ENCODE peak calls at places on chromosomes 16 and 17, in four cellular contexts. K is WTC11, T is GM12878, Y is K562. L is an unnamed sample.

GRCh38 chr17:4766199-4766598 is 5.5 kb upstream of the TM4SF5 start:
- DNase-seq in K (no peak), T (no peak), Y (no peak), L (no peak)

GRCh38 chr17:43467981-43468541 is 15.7 kb upstream of the DHX8 start:
- DNase-seq in K (no peak), T (no peak), Y (no peak), L (no peak)

GRCh38 chr17:51298508-51299371 is 38.4 kb downstream of the UTP18 start:
- DNase-seq in K (no peak), T (no peak), Y (peak; percentile 60), L (peak; percentile 65)

GRCh38 chr16:23354246-23354645 is 52.1 kb downstream of the SCNN1B start:
- DNase-seq in K (no peak), T (no peak), Y (peak; percentile 25), L (no peak)

GRCh38 chr17:50613596-50613995 is 21.1 kb upstream of the ABCC3 start:
- DNase-seq in K (no peak), T (no peak), Y (peak; percentile 44), L (peak; percentile 67)

GRCh38 chr17:79626156-79626890 is 15.5 kb upstream of the RBFOX3 start:
- DNase-seq in K (peak; percentile 11), T (no peak), Y (no peak), L (peak; percentile 36)

GRCh38 chr16:85615852-85616607 is 2.9 kb downstream of the GSE1 start:
- DNase-seq in K (peak; percentile 92), T (peak; percentile 47), Y (peak; percentile 93), L (peak; percentile 86)

GRCh38 chr17:47273245-47273644 is 19.6 kb downstream of the ITGB3 start:
- DNase-seq in K (no peak), T (no peak), Y (no peak), L (no peak)

GRCh38 chr17:57921342-57921741 is 33.9 kb downstream of the CUEDC1 start:
- DNase-seq in K (no peak), T (no peak), Y (no peak), L (no peak)

GRCh38 chr16:583815-584591 is 5.9 kb upstream of the RAB40C start:
- DNase-seq in K (peak; percentile 24), T (no peak), Y (no peak), L (peak; percentile 42)

GRCh38 chr16:67552476-67552875 is 9.8 kb upstream of the CTCF start:
- DNase-seq in K (no peak), T (no peak), Y (no peak), L (no peak)

GRCh38 chr16:78257376-78257728 is 157.9 kb downstream of the WWOX start:
- DNase-seq in K (no peak), T (no peak), Y (no peak), L (no peak)

GRCh38 chr17:75748706-75749105 is 16.3 kb downstream of the GALK1 start:
- DNase-seq in K (no peak), T (no peak), Y (no peak), L (no peak)

GRCh38 chr17:13600475-13601316 is 1.0 kb downstream of the HS3ST3A1 start:
- DNase-seq in K (peak; percentile 37), T (no peak), Y (peak; percentile 33), L (peak; percentile 46)
- TF ChIP-seq USF1 in K (no peak), T (no peak), Y (no peak), L (no peak)

DNA sequence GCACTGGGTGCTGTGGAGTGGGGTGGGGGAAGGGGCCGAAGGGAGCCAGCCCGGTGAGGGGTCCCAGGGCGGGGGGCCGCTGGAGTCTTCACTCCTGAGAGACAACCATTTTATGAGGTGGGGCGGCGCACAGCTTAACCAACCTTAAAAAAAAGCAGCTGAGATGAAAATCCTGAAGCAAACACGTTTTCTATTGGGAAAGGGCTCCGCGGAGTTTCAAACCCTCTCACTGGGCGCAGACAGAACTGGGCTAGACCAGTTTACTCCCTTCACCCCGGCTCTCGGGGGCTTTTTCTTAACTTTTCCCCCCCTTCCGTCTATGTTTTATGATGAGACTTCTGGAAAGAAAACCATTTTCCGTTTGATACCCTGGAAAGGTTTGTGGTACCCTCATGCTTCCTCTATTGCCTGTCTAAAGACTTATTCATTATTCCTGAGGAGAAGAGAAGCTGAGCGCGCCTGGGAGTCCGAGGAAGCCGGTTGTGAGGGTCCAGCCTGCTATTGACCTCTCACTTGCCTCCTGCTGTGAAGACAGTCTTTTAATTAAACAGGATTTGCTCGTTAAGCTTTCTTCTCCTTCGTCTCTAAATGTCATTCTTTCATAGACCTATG is 477 bp upstream of the SSH2 start:
- DNase-seq in K (no peak), T (no peak), Y (peak; percentile 20), L (no peak)
- TF ChIP-seq USF1 in K (no peak), T (no peak), Y (no peak), L (no peak)

GRCh38 chr17:44981221-44981968 is 13.3 kb upstream of the C1QL1 start:
- DNase-seq in K (no peak), T (no peak), Y (no peak), L (no peak)
- TF ChIP-seq USF1 in K (no peak), T (no peak), Y (no peak), L (no peak)

GRCh38 chr17:8326591-8327583 is 12.8 kb upstream of the ODF4 start:
- DNase-seq in K (peak; percentile 47), T (no peak), Y (peak; percentile 31), L (peak; percentile 79)
- TF ChIP-seq USF1 in K (no peak), T (no peak), Y (no peak), L (no peak)

DNA sequence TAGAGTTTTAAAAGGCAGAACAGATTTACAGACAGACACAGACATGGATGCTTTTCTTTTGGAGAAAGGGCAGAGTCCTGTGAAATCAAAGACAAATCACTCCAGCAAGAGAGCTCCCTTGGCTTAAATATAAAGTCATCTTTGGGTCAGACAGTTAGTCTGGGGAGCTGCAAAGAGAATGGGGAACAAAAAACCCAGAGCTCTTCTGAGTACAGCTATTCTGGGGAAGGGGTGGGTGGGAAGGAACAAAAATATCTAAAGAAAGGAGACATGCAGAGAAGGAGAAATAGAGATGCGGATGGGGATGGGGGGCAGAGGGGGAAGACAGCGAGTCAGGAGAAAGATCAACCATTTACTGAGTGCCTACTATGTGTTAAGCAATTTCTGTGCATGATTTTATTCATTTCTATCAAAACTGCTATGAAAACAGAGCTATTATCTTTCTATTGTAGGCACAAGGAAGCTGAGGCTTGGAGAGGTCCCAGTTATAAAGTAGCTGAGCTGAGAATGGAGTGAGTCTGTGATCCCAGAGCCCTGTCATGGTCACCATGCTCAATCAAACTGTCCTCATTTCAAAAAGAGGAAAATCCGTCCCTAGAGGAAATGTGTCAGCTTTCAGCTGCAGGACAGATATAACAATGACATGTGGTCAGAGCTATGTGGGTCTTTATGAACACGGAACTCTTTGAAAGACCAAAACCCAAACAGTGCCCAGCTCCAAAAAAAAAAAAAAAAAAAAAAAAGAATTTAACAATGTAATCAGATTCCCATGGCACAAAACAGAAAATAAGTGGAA is 266.3 kb downstream of the XYLT1 start:
- DNase-seq in K (no peak), T (no peak), Y (no peak), L (no peak)
- TF ChIP-seq USF1 in K (no peak), T (no peak), Y (no peak), L (no peak)

DNA sequence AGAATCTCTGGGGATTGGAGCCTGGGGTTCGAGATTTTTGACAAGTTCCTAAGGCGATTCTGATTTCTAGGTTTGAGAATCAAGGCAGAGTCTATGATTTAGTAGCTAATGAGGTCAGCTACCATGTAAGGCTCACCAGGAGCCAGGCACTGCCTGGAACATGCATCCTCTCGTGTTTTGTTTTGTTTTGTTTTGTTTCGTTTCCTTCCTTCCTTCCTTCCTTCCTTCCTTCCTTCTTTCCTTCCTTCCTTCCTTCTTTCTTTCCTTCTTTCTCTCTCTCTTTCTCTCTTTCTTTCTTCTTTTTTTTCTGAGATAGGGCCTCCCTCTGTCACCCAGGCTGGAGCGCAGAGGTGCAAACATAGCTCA is 39.1 kb downstream of the SRCIN1 start:
- DNase-seq in K (no peak), T (no peak), Y (no peak), L (no peak)
- TF ChIP-seq USF1 in K (no peak), T (no peak), Y (no peak), L (no peak)

GRCh38 chr16:51762081-51762995 is 611.3 kb upstream of the SALL1 start:
- DNase-seq in K (peak; percentile 85), T (no peak), Y (peak; percentile 73), L (peak; percentile 76)
- TF ChIP-seq USF1 in K (no peak), T (no peak), Y (no peak), L (no peak)

GRCh38 chr17:60874772-60875171 is 197.1 kb downstream of the BCAS3 start:
- DNase-seq in K (no peak), T (no peak), Y (no peak), L (no peak)
- TF ChIP-seq USF1 in K (no peak), T (no peak), Y (no peak), L (no peak)